ENCODE peak calls at places on chromosomes 2 and 18, in four cellular contexts. M is heart left ventricle, P is HCT116, T is brain microvascular endothelial cell. O is an unnamed sample.

GRCh38 chr2:219569635-219570034 is 1.7 kb downstream of the OBSL1 start:
- DNase-seq in M (no peak), P (no peak), T (no peak), O (no peak)

GRCh38 chr2:42100696-42101585 is 53.1 kb downstream of the PKDCC start:
- DNase-seq in M (peak; percentile 80), P (no peak), T (peak; percentile 67), O (peak; percentile 16)

GRCh38 chr18:23105581-23106219 is 29.6 kb upstream of the CABLES1 start:
- DNase-seq in M (no peak), P (no peak), T (no peak), O (no peak)

GRCh38 chr2:10228611-10229365 is 73.9 kb upstream of the HPCAL1 start:
- DNase-seq in M (no peak), P (no peak), T (no peak), O (no peak)

GRCh38 chr18:49849331-49850217 is 36.2 kb upstream of the ACAA2 start:
- DNase-seq in M (peak; percentile 56), P (peak; percentile 96), T (peak; percentile 82), O (peak; percentile 66)

GRCh38 chr2:44543773-44544725 is 182.3 kb downstream of the CAMKMT start:
- DNase-seq in M (no peak), P (no peak), T (no peak), O (no peak)

GRCh38 chr18:34153711-34154110 is 71.0 kb downstream of the NOL4 start:
- DNase-seq in M (no peak), P (no peak), T (peak; percentile 3), O (no peak)

GRCh38 chr18:731185-731584 is 18.8 kb upstream of the ENOSF1 start:
- DNase-seq in M (no peak), P (no peak), T (no peak), O (no peak)

GRCh38 chr18:2848145-2848878 is 1.5 kb downstream of the EMILIN2 start:
- DNase-seq in M (no peak), P (no peak), T (no peak), O (no peak)

GRCh38 chr18:48986851-48987761 is 36.3 kb upstream of the SMAD7 start:
- DNase-seq in M (no peak), P (no peak), T (no peak), O (no peak)

GRCh38 chr2:45874324-45874723 is 222.8 kb downstream of the PRKCE start:
- DNase-seq in M (peak; percentile 79), P (no peak), T (no peak), O (no peak)

GRCh38 chr2:220147186-220147585 is 519.8 kb downstream of the SLC4A3 start:
- DNase-seq in M (no peak), P (no peak), T (peak; percentile 21), O (peak; percentile 18)

GRCh38 chr18:49845629-49846252 is 32.4 kb upstream of the ACAA2 start:
- DNase-seq in M (peak; percentile 58), P (no peak), T (no peak), O (no peak)

DNA sequence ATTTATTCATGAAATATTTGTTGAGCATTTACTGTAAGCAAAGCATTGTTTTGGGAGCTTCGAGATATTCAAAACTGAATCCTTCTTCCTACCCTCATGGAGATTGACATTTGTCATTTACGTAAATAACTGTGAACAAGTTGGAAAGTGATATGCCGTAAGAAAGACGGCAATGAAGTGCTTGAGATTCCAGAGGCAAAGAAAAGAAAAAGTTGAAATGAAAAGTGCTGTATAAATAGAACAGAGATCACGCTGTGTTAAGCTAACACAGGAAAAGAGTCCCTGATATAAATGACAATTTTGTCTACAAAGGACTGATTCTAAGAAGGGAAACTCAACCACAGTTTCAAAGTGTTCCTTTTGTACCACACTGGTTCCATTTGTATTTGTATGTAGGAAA is 1.8 kb downstream of the CHRNA1 start:
- DNase-seq in M (no peak), P (no peak), T (no peak), O (no peak)
- H3K4me3 ChIP-seq in M (no peak overlapping the region), P (no peak overlapping the region), T (no peak overlapping the region), O (no peak overlapping the region)

GRCh38 chr18:79941473-79942119 is 9.9 kb downstream of the SLC66A2 start:
- DNase-seq in M (no peak), P (no peak), T (no peak), O (no peak)

GRCh38 chr18:79939096-79939495 is 12.4 kb downstream of the SLC66A2 start:
- DNase-seq in M (no peak), P (no peak), T (no peak), O (no peak)

GRCh38 chr18:79940814-79941472 is 10.5 kb downstream of the SLC66A2 start:
- DNase-seq in M (no peak), P (no peak), T (no peak), O (no peak)

GRCh38 chr18:79942211-79942610 is 9.2 kb downstream of the SLC66A2 start:
- DNase-seq in M (no peak), P (no peak), T (no peak), O (no peak)

DNA sequence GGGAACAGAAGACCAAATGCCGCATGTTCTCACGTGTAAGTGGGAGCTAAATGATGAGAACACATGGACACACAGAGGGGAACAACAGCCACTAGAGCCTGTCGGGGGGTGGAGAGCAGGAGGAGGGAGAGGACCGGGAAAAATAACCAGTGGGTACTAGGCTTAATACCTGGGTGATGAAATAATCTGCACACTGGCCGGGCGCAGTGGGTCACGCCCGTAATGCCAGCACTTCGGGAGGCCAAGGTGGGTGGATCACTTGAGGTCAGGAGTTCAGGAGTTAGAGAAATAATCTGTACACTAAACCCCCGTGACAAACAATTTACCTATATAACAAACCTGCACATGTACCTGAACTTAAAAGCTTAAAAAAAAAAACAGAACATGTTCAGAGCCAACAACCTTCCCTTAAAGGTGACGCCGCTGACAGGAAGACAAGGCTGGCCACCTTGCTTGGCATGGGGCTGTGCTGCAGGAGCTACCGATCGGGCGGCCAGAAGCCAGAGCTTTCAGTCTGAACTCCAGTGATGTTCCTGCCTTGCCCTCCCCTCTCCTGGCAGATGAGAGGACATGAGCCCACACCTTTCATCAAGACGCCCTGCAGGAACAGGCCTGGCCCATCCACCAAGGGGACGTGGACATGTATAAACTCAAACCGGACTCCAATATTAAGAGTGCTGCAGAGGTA is 11.2 kb downstream of the SLC66A2 start:
- DNase-seq in M (no peak), P (no peak), T (no peak), O (no peak)
- H3K36me3 ChIP-seq in M (peaks cover 5% of the 10 kb centered on the region), P (peaks cover 13% of the 10 kb centered on the region), T (peaks cover 9% of the 10 kb centered on the region), O (peaks cover 18% of the 10 kb centered on the region)

GRCh38 chr2:75675908-75676307 is 29.3 kb downstream of the MRPL19 start:
- DNase-seq in M (no peak), P (no peak), T (no peak), O (no peak)
- TF ChIP-seq CTCF in M (no peak), P (no peak), T (no peak), O (no peak)

DNA sequence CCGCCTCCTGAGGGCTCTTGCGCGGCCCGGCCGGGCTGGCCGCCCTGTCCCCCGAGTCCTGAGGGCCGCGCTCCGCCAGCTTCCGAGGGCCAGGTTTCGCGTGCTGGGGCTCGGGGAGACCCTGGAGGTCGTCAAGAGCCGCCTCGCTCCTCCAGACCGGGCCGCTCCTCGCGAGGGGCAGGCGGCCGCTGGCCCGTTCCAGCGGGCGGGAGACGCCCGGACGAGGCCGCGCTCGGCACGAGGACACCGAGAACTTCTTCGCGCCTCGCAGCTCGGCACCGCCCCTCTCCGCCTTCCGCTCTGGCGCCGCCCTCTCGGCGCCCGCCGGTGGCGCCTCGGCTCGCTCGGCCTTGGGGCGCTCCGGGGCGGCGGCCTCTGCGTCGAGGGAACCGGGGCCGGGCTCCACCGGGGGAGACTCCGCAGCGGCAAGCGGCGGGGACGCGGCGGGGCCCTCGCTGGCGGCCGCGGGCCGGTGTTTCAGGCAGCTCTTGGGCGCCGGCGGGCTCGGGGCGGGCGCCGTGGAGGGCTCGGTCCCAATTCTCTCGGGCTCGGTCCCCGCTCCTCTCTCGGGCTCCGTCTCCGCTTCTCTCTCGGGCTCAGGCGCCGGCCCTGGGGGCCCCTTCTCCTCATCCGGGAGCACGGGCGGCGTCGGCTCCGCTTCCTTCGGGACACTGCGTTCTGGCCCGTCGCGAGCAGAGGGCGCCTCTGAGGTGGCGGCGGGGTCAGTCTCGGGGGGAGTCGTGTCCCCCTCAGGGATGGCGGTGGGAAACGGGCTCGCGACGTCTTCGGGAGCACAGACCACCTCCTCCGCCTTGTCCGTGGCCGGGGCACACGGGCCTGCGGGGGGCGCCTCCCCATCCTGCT is 91.6 kb upstream of the MGAT4A start:
- DNase-seq in M (peak; percentile 74), P (no peak), T (no peak), O (no peak)
- H3K4me3 ChIP-seq in M (peak overlapping the region; percentile 53), P (no peak overlapping the region), T (no peak overlapping the region), O (peak overlapping the region; percentile 4)

GRCh38 chr2:47819834-47820233 is 36.9 kb downstream of the MSH6 start:
- DNase-seq in M (no peak), P (no peak), T (no peak), O (peak; percentile 15)

GRCh38 chr2:47818777-47819176 is 35.8 kb downstream of the MSH6 start:
- DNase-seq in M (no peak), P (no peak), T (no peak), O (no peak)

GRCh38 chr2:47822518-47822917 is 39.6 kb downstream of the MSH6 start:
- DNase-seq in M (no peak), P (no peak), T (no peak), O (no peak)
- H3K36me3 ChIP-seq in M (peaks cover 31% of the 10 kb centered on the region), P (peaks cover 19% of the 10 kb centered on the region), T (peaks cover 26% of the 10 kb centered on the region), O (peaks cover 5% of the 10 kb centered on the region)

GRCh38 chr2:161158882-161159281 is 1.3 kb upstream of the TANK start:
- DNase-seq in M (no peak), P (no peak), T (no peak), O (no peak)

GRCh38 chr2:161159829-161160225 is 401 bp upstream of the TANK start:
- DNase-seq in M (no peak), P (no peak), T (no peak), O (no peak)

GRCh38 chr2:161163438-161163837 is 3.2 kb downstream of the TANK start:
- DNase-seq in M (no peak), P (no peak), T (no peak), O (no peak)

GRCh38 chr2:161161074-161161577 is 898 bp downstream of the TANK start:
- DNase-seq in M (no peak), P (no peak), T (no peak), O (no peak)

DNA sequence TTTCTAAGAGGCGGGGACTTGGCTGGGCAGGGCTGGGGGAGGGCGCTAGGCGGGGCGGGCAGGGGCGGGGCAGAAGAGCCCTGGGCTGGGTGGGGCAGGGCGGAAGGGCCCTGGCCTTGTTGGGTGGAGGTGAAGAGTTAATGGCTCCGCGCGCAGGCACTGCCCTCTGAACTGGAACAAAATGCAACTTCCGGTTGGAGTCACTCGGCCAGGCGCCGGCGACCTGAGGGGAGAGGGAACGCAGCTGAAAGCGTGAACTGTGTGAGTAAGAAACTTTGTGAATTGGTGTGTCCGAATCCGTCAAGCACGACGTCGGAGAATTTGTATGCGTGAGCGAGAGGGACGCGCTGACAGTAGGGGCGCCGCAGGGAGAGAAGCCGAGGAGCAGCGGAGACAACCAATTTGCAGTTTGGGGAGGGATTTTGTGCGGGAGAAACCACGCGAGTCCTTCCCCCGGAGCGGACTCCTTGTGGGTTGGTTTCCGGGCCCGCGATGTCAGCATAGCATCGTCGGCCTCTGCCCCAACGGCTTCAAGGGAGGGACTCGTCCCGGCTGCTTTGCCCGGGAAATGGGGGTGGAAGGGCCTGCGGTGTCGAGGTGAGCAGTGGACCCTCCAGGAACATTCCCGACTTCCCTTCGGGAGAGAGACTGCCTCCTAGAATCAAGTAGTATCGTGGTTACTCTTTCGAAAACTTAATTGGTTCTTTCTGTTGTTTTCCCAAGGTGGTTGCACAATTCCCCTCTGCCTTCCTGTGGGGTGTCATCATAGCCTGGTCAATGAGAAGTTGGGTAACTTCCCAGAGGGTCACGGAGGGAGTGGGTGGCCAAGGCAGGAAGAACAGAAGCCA is at the start of gene TANK:
- DNase-seq in M (peak; percentile 94), P (peak; percentile 92), T (peak; percentile 94), O (peak; percentile 89)
- TF ChIP-seq CTCF in M (no peak), P (no peak), T (peak; percentile 23), O (no peak)